ENCODE peak calls at places on chromosomes 12 and 14, in six cellular contexts. G is uterus, U is adrenal gland, F is breast epithelium, E is prostate gland, X is gastrocnemius medialis. I is an unnamed sample.

GRCh38 chr12:68400231-68400829 is 68.2 kb upstream of the MDM1 start:
- DNase-seq in G (no peak), F (no peak), U (no peak), X (no peak), E (no peak), I (no peak)

GRCh38 chr12:2531371-2531770 is 263.4 kb upstream of the FKBP4 start:
- DNase-seq in F (no peak), X (no peak), U (no peak), G (no peak), E (no peak), I (no peak)

GRCh38 chr14:103030741-103031565 is 26.4 kb downstream of the CDC42BPB start:
- DNase-seq in U (no peak), E (no peak), X (no peak), G (no peak), F (peak), I (no peak)

GRCh38 chr12:39292125-39292630 is 150.7 kb downstream of the KIF21A start:
- DNase-seq in U (no peak), X (no peak), F (no peak), E (no peak), G (no peak), I (no peak)

GRCh38 chr14:92974541-92975345 is 51.8 kb downstream of the CHGA start:
- DNase-seq in E (no peak), G (no peak), X (no peak), F (no peak), U (no peak), I (no peak)

GRCh38 chr14:77040995-77041744 is 12.7 kb upstream of the IRF2BPL start:
- DNase-seq in F (no peak), X (no peak), G (no peak), U (no peak), E (no peak), I (no peak)

GRCh38 chr14:49972199-49972671 is 79.4 kb downstream of the ARF6 start:
- DNase-seq in E (peak), G (peak), X (peak), F (no peak), U (no peak), I (peak)

GRCh38 chr14:95290769-95291440 is 28.8 kb downstream of the CLMN start:
- DNase-seq in E (peak), F (peak), U (no peak), G (peak), X (peak), I (peak)

GRCh38 chr14:58639842-58640484 is 2.2 kb downstream of the DACT1 start:
- DNase-seq in G (peak), X (no peak), U (peak), E (peak), F (no peak), I (no peak)

GRCh38 chr14:96065661-96066459 is 26.7 kb downstream of the C14orf132 start:
- DNase-seq in E (no peak), F (peak), U (no peak), X (no peak), G (peak), I (no peak)

GRCh38 chr14:33589334-33589733 is 361.5 kb downstream of the EGLN3 start:
- DNase-seq in E (peak), F (no peak), X (no peak), G (peak), U (peak), I (no peak)

GRCh38 chr12:99870085-99870484 is 114.7 kb downstream of the ANKS1B start:
- DNase-seq in U (no peak), F (no peak), X (no peak), E (no peak), G (no peak), I (no peak)

GRCh38 chr12:67651380-67651695 is 2.8 kb downstream of the DYRK2 start:
- DNase-seq in U (no peak), X (no peak), E (no peak), G (no peak), F (no peak), I (no peak)

GRCh38 chr12:3428631-3429030 is 62.4 kb upstream of the PRMT8 start:
- DNase-seq in F (no peak), G (no peak), U (no peak), E (no peak), X (no peak), I (no peak)

GRCh38 chr14:98962118-98962517 is 309.9 kb downstream of the BCL11B start:
- DNase-seq in E (no peak), U (no peak), X (no peak), G (no peak), F (no peak), I (no peak)

GRCh38 chr12:133227281-133227852 is 8.3 kb downstream of the ANHX start:
- DNase-seq in X (no peak), G (no peak), F (no peak), U (no peak), E (no peak), I (peak)

GRCh38 chr12:104588048-104588942 is 131.5 kb downstream of the CHST11 start:
- DNase-seq in F (no peak), G (no peak), E (no peak), U (no peak), X (no peak), I (no peak)

GRCh38 chr12:48002773-48003218 is 1.5 kb downstream of the COL2A1 start:
- DNase-seq in U (no peak), X (no peak), E (no peak), F (no peak), G (no peak), I (peak)

GRCh38 chr12:93060071-93060665 is 131.1 kb upstream of the EEA1 start:
- DNase-seq in X (no peak), E (no peak), G (no peak), U (no peak), F (no peak), I (no peak)

GRCh38 chr12:52876371-52876770 is 27.6 kb upstream of the KRT78 start:
- DNase-seq in U (no peak), E (peak), F (no peak), G (no peak), X (no peak), I (no peak)

GRCh38 chr12:72468505-72468904 is 196.3 kb downstream of the TRHDE start:
- DNase-seq in X (peak), F (no peak), U (no peak), G (no peak), E (no peak), I (no peak)

GRCh38 chr14:25411933-25412757 is 362.2 kb upstream of the STXBP6 start:
- DNase-seq in U (no peak), E (no peak), F (no peak), G (no peak), X (no peak), I (no peak)

GRCh38 chr14:95207475-95208253 is 50.3 kb upstream of the DICER1 start:
- DNase-seq in F (no peak), G (no peak), X (no peak), E (no peak), U (no peak), I (no peak)

GRCh38 chr12:25386823-25387134 is 136.1 kb upstream of the KRAS start:
- DNase-seq in X (no peak), F (no peak), E (peak), U (no peak), G (peak), I (peak)

GRCh38 chr14:93042968-93043940 is 72.5 kb downstream of the ITPK1 start:
- DNase-seq in X (peak), E (peak), F (peak), G (no peak), U (peak), I (peak)

GRCh38 chr12:9868271-9868815 is 811 bp downstream of the CLEC2B start:
- DNase-seq in F (no peak), E (no peak), X (no peak), U (no peak), G (no peak), I (no peak)

GRCh38 chr12:9868951-9869306 is 225 bp downstream of the CLEC2B start:
- DNase-seq in F (no peak), G (no peak), U (no peak), E (no peak), X (no peak), I (no peak)

GRCh38 chr12:9870311-9870866 is 1.2 kb upstream of the CLEC2B start:
- DNase-seq in G (no peak), E (no peak), F (no peak), X (no peak), U (no peak), I (no peak)

GRCh38 chr12:9867531-9867930 is 1.6 kb downstream of the CLEC2B start:
- DNase-seq in G (no peak), X (no peak), F (no peak), E (no peak), U (no peak), I (no peak)

DNA sequence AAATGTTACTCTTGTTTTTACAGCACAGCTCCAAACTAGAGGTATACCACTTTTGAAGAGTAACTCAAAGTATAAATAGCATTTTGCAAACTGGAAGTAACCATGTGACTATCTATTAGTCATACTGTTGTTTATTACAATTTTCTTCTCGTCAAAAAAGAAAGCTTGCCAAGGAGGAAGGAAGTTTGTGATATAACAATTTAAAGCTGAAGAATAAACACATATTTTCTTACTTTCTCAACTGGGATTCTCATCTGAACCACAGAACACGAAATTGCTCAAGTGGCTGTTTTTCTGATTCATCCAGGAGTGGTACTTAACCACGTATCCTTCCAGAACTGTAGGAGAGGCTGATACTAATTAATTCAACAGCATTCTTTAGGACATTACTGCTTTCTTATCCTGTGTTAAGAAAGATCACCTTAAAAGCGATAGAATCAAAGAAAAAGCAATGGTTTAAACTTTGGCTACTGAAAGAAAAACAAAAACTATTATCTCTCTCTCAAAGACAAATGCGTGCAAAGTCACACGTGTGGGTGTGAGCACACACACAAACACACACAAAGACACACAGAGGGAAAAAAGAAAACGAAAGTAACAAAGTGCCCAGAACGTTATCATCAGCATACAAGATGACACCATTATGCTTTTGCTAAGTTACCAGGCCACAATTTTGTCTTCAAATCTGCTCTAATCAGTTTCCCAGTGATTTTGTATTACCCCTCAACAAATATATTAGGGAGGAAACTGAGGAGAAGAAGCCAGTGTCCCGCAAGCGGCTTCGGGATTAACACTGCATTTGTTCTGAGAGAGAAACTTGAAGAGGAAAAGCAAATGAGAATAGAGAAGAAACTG is at the start of gene CLEC2B:
- DNase-seq in E (no peak), F (no peak), U (no peak), G (peak), X (no peak), I (no peak)
- TF ChIP-seq POLR2A in E (peak), F (peak), U (no peak), G (peak), X (peak), I (no peak)

GRCh38 chr12:127944211-127944899 is 322.6 kb upstream of the TMEM132C start:
- DNase-seq in G (no peak), E (no peak), F (no peak), X (no peak), U (no peak), I (no peak)
- H3K4me3 ChIP-seq in G (no peak), E (no peak), F (no peak), X (no peak), U (no peak), I (no peak)

GRCh38 chr14:71322660-71323250 is 415.5 kb downstream of the PCNX1 start:
- DNase-seq in U (no peak), F (no peak), G (no peak), X (no peak), E (no peak), I (no peak)
- TF ChIP-seq CTCF in U (peak), F (peak), G (peak), X (no peak), E (peak), I (no peak)

GRCh38 chr14:61321385-61322010 is at the start of gene PRKCH:
- DNase-seq in E (peak), X (peak), F (peak), U (peak), G (peak), I (peak)
- TF ChIP-seq POLR2A in E (peak), X (peak), F (no peak), U (no peak), G (peak), I (no peak)

DNA sequence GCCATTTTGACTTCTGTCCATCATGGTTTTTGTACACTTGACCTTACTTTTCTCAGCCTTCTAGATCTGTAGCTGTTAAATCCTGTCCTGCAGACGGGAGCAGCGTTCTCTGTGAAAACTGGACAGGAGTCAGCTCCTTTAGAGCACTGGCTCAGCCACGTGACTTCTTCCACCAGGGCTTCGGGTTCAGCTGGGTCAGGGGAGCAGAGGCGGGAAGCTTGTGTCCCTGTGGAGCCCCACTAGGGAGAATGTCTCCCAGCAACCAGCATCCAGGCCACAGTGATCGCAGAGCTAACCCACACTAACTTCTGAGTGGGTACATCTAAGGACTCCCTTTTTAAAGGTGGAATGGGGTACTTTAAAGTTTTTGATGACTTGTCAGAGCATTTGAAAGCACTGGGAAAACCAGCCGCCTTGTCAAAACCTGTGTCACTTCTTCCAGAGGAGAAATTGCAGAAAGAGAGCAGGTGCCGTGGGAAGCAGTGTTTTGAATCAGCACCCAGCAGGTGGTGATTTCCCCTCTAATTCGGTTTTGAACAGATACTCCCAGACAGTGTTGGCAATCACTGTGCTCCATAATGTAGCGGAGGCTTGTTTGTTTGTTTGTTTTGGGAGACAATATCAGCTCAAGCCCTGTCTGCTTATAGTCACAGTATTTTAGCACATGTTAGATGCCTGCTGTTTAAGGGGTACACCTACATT is 17.9 kb downstream of the DERA start:
- DNase-seq in E (no peak), F (no peak), U (no peak), X (no peak), G (no peak), I (no peak)
- H3K4me3 ChIP-seq in E (no peak), F (no peak), U (no peak), X (no peak), G (no peak), I (no peak)

GRCh38 chr12:49296836-49297694 is 2.1 kb downstream of the PRPH start:
- DNase-seq in X (no peak), F (no peak), U (peak), E (no peak), G (no peak), I (no peak)
- TF ChIP-seq CTCF in X (no peak), F (peak), U (no peak), E (no peak), G (no peak), I (no peak)

GRCh38 chr14:23323838-23324454 is 2.7 kb downstream of the PABPN1 start:
- DNase-seq in G (no peak), F (no peak), U (no peak), X (no peak), E (no peak), I (peak)

GRCh38 chr14:23324993-23325392 is 3.7 kb downstream of the PABPN1 start:
- DNase-seq in G (no peak), E (no peak), U (no peak), F (no peak), X (no peak), I (peak)

GRCh38 chr14:23324455-23324846 is 3.2 kb downstream of the PABPN1 start:
- DNase-seq in X (no peak), F (no peak), E (no peak), G (no peak), U (no peak), I (no peak)

GRCh38 chr14:23327947-23328744 is 6.9 kb downstream of the PABPN1 start:
- DNase-seq in G (peak), E (peak), X (peak), F (peak), U (peak), I (peak)

GRCh38 chr14:23326491-23327332 is 5.5 kb downstream of the PABPN1 start:
- DNase-seq in G (no peak), X (no peak), F (no peak), U (no peak), E (no peak), I (peak)
- TF ChIP-seq POLR2A in G (no peak), X (no peak), F (no peak), U (no peak), E (no peak), I (no peak)

DNA sequence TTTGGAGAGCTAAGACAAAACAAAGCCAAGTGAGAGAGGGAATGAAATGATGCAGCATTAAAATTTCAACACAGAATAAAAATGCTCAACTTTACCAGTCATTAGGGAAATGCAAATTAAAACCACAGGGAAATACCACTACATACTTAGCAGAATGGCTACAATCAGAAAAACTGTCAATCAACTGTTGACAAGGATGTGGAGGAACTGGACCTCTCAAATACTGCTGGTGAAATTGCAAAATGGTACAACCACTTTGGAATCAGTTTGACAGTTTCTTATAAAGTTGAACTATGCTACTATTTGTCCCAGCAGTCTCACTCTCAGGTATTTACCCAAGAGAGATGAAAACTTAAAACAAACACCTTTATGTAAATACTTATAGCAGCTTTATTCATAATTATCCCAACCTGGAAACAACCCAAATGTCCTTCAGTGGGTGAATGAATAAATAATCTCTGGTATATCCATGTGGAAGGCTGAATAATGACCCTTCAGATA is 43.7 kb upstream of the KTN1 start:
- DNase-seq in X (no peak), E (no peak), F (no peak), G (no peak), U (no peak), I (no peak)
- H3K4me3 ChIP-seq in X (no peak), E (no peak), F (no peak), G (no peak), U (no peak), I (no peak)